ENCODE peak calls at places on chromosome 9, in eight cellular contexts. O is K562, Q is A549, A is Panc1, G is GM12878, T is HCT116, J is HepG2, Z is SK-N-SH. W is an unnamed sample.

GRCh38 chr9:17761984-17762676 is 183.3 kb downstream of the SH3GL2 start:
- DNase-seq in J (no peak), G (no peak), T (no peak), Z (no peak), A (no peak), Q (no peak), O (no peak), W (no peak)

GRCh38 chr9:34505370-34506120 is 17.2 kb downstream of the ENHO start:
- DNase-seq in A (no peak), J (no peak), G (no peak), Q (no peak), Z (no peak), T (no peak), O (no peak), W (no peak)

GRCh38 chr9:117224676-117225075 is 190.2 kb downstream of the ASTN2 start:
- DNase-seq in T (no peak), Z (no peak), G (no peak), J (no peak), A (no peak), Q (no peak), O (no peak), W (no peak)

GRCh38 chr9:5361326-5362005 is 21.8 kb upstream of the RLN1 start:
- DNase-seq in Z (no peak), A (no peak), Q (no peak), G (no peak), J (no peak), O (no peak), T (no peak), W (no peak)

GRCh38 chr9:134375430-134376385 is 49.5 kb downstream of the RXRA start:
- DNase-seq in A (no peak), T (no peak), Z (peak), G (no peak), O (peak), Q (peak), J (no peak), W (no peak)

GRCh38 chr9:133768859-133769510 is 30.8 kb upstream of the SARDH start:
- DNase-seq in Q (peak), G (no peak), J (peak), T (no peak), O (peak), Z (no peak), A (no peak), W (no peak)

GRCh38 chr9:133144142-133144886 is 19.4 kb downstream of the GBGT1 start:
- DNase-seq in Z (peak), O (peak), G (peak), T (no peak), J (peak), A (no peak), Q (peak), W (no peak)

GRCh38 chr9:14309403-14309802 is 4.5 kb downstream of the NFIB start:
- DNase-seq in Q (peak), G (no peak), A (no peak), O (no peak), T (no peak), J (no peak), Z (peak), W (no peak)

GRCh38 chr9:36924071-36924470 is 110.0 kb downstream of the PAX5 start:
- DNase-seq in Q (peak), G (peak), J (peak), A (peak), O (no peak), Z (no peak), T (peak), W (no peak)

DNA sequence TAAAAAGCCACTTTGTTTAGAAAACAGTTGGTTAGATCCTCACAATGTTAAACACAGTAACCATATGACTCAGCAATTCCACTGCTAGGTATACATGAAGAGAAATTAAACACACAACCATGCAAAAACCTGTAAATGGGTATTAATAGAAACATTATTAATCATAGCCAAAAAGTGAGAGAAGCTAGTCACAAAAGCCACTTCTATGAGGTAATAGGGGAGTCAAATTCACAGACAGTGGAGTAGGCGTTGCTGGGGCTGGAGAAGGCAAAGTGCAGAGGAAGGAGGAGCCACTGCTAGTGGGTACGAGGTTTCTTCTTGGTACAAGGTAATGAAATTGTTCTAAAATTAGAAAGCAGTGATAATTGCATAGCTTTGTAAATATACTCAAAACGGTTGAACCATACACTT is 364.3 kb downstream of the GADD45G start:
- DNase-seq in T (no peak), Q (no peak), A (no peak), Z (no peak), O (no peak), J (peak), G (no peak), W (no peak)
- TF ChIP-seq REST in T (no peak), Q (no peak), A (no peak), Z (no peak), O (no peak), J (no peak), G (no peak), W (no peak)

DNA sequence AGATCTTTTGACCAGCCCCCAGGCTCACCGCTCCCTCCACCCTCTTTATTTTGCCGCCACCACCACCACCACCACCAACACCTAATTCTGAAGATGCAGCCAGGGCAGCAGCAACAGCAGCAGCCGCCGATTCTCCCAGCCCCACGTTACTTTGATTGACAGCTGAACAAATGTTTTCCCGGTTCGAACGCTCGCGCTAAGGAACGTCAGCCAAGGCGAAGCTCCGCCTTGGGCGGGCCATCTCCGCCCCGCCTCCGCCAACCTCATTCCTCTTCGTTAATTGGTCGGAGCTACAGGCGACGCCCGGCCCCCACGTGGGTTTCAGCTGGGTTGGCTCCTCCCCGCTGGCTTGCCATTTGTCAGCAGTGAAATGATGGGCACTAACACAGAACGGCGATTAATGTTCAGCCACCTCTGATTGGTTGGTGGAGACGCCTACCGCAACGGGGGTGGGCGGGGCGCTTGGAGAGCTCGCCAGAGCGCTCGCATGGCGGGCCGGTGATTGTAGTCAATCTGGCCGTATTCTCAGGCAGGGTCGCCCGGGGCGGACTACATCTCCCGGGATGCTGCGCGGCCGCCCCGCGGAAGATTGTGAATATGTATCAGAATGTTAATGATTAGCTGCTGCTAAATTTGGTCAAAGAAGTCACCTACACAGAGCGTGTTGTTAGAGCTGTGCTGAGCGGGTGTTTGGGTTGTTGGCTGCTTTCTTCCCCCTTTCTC is at the start of gene TLE4:
- DNase-seq in A (peak), G (peak), T (no peak), J (peak), Q (peak), O (peak), Z (peak), W (peak)
- H3K4me3 ChIP-seq in A (peak), G (peak), T (no peak), J (peak), Q (peak), O (peak), Z (peak), W (peak)

DNA sequence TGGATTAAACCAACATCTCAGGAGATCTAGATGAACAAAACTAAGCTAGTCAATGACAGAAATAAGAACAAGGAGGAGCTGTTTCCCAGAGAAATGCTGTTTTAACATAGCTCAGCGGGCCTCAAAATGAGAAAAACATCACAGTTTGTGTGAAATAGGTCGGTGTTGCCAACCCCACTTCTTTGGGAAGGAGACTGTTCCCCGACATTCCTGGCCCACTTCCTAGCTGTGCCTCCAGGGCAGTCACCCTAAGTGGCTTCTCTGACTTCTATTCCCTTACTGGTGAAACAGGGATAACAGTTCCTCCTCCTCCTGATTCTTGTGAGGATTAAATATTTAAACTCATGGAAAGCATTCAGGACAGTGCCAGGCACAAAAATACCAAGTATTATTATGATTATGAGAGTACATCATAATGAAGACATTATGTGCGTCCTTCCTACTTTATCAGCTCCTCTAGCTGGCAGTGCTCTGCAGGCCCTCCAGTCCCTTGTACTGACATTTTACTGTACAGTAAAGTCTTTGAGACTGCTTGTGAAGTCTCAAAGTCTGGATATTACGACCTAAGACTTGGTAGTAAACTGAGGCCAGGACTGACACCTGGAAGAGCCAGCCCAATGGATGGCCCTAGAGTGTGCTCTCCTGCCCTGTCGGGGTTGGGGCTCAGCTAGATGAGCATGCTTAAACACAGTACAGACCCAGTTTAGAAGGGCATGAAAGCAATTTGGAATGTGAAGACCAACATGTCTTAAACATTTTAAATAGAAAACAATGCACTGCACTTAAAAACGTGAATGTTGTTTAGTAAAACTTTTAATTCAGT is 7.3 kb downstream of the ISCA1 start:
- DNase-seq in J (no peak), Z (no peak), O (no peak), A (no peak), T (no peak), Q (no peak), G (no peak), W (no peak)
- TF ChIP-seq REST in J (no peak), Z (no peak), O (no peak), A (no peak), T (no peak), Q (no peak), G (no peak), W (no peak)

GRCh38 chr9:16628421-16628820 is 242.0 kb downstream of the BNC2 start:
- DNase-seq in Q (no peak), G (no peak), Z (no peak), A (no peak), O (no peak), J (no peak), T (no peak), W (no peak)
- H3K4me3 ChIP-seq in Q (no peak), G (no peak), Z (no peak), A (no peak), O (no peak), J (no peak), T (no peak), W (no peak)

GRCh38 chr9:100581081-100581480 is 3.2 kb downstream of the CAVIN4 start:
- DNase-seq in T (no peak), A (no peak), Z (no peak), J (no peak), Q (no peak), O (no peak), G (no peak), W (no peak)

GRCh38 chr9:100580255-100580654 is 2.4 kb downstream of the CAVIN4 start:
- DNase-seq in G (no peak), Q (no peak), Z (no peak), T (no peak), A (no peak), J (no peak), O (no peak), W (no peak)

GRCh38 chr9:100577776-100578448 is at the start of gene CAVIN4:
- DNase-seq in O (no peak), Q (no peak), J (no peak), Z (no peak), A (no peak), G (no peak), T (no peak), W (no peak)

GRCh38 chr9:100578610-100579009 is 731 bp downstream of the CAVIN4 start:
- DNase-seq in Z (no peak), G (no peak), J (no peak), O (no peak), A (no peak), T (no peak), Q (no peak), W (no peak)

DNA sequence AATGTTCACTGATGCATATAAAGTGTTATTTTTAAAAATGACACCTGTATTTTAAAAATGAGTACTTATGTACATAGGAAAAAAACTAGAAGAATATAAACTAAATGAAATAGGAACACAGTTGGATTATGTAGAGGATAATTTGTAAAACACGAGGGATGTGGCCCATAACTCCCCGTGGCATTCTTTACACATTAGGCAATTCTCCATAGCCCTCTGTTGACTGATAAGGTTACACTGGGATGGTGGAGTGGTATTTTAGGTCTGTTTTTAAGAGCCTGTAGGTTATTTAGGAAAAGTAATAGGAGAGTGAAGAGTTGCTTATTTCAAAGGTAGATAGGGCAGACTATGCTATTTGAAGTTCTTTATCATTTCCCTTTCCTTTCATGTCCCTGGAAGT is 1.8 kb downstream of the CAVIN4 start:
- DNase-seq in T (no peak), Z (no peak), J (no peak), A (no peak), G (no peak), Q (no peak), O (no peak), W (no peak)
- TF ChIP-seq REST in T (no peak), Z (no peak), J (no peak), A (no peak), G (no peak), Q (no peak), O (no peak), W (no peak)

DNA sequence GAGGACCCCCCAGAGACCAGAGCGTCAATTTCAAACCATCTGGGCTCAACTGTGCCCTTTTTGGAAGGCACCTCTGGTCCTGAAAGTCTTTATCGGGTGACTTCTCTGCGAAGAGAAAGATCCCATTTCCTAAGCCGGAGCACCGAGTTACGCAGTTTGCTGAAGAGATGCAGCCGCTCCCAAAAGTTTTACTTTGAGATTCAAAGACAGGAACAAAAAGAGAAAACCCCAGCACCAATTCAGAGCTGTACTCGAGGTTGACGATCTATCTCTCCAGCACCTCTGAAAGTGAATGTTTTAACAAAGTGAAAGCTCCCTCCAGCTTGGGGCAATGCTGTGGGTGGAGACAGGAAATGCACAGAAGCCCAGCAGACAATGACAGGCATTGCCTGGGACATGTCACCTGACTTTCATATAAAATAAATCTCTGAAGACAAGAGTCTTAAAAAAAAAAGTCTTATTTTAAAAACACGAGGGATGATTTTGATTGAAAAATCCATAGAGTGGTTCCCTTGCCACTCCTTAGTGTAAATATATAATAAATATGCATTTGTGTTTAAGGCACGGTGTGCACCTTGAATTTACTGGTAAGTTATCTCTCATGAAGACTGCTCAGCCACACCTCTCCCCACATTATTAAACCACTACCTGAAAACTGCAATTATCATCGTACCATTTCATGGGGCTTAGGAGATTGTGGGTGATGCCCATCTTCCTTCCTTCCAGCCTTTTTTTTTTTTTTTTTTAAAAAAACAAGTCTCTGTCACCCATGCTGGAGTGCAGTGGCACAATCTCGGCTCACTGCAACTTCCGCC is 79.9 kb downstream of the FNBP1 start:
- DNase-seq in G (peak), T (no peak), O (no peak), Q (no peak), Z (no peak), A (no peak), J (no peak), W (no peak)
- H3K4me3 ChIP-seq in G (peak), T (no peak), O (peak), Q (no peak), Z (no peak), A (peak), J (no peak), W (peak)

W was measured in HL-60.